ENCODE peak calls at places on chromosomes 3 and 15, in eight cellular contexts. D is CD8-positive, alpha-beta T cell; K is CD8-positive, alpha-beta memory T cell; J is esophagus squamous epithelium; C is cardiac muscle cell; B is psoas muscle; R is neural progenitor cell; L is adrenal gland. G is an unnamed sample.

GRCh38 chr3:115720988-115721387 is 97.7 kb downstream of the GAP43 start:
- DNase-seq in D (no peak), L (no peak), J (no peak), B (no peak), C (no peak), K (no peak), R (no peak), G (no peak)

GRCh38 chr15:38069001-38069400 is 134.6 kb downstream of the TMCO5A start:
- DNase-seq in J (no peak), L (peak; percentile 44), D (no peak), B (no peak), R (peak; percentile 33), C (peak; percentile 75), K (no peak), G (no peak)

GRCh38 chr3:126373682-126374601 is 16.7 kb upstream of the KLF15 start:
- DNase-seq in D (no peak), K (no peak), C (peak; percentile 83), R (no peak), J (no peak), B (no peak), L (peak; percentile 92), G (no peak)

GRCh38 chr3:27943106-27943505 is 221.0 kb upstream of the EOMES start:
- DNase-seq in C (peak; percentile 36), J (no peak), D (no peak), B (no peak), K (no peak), R (peak; percentile 59), L (no peak), G (no peak)

GRCh38 chr3:59290358-59290757 is 240.5 kb upstream of the CFAP20DC start:
- DNase-seq in L (no peak), B (no peak), C (no peak), J (no peak), R (no peak), D (no peak), K (no peak), G (no peak)

GRCh38 chr3:57597973-57598351 is 818 bp upstream of the ARF4 start:
- DNase-seq in J (no peak), C (no peak), B (no peak), R (no peak), K (peak; percentile 23), L (no peak), D (no peak), G (no peak)

GRCh38 chr3:24583004-24583403 is 88.4 kb upstream of the THRB start:
- DNase-seq in J (no peak), L (peak; percentile 20), R (peak; percentile 7), C (peak; percentile 41), K (no peak), B (no peak), D (no peak), G (no peak)

GRCh38 chr3:75176886-75177285 is 487.2 kb upstream of the FRG2C start:
- DNase-seq in L (no peak), R (peak; percentile 43), B (no peak), K (no peak), C (no peak), J (no peak), D (no peak), G (no peak)

GRCh38 chr3:192727032-192727847 is at the start of gene FGF12:
- DNase-seq in K (no peak), L (peak; percentile 17), C (peak; percentile 23), J (no peak), B (peak; percentile 37), R (peak; percentile 96), D (no peak), G (no peak)

GRCh38 chr3:171283248-171284222 is 176.7 kb downstream of the TNIK start:
- DNase-seq in L (no peak), C (peak; percentile 16), R (no peak), J (no peak), K (no peak), D (no peak), B (no peak), G (no peak)

GRCh38 chr3:171284308-171285075 is 175.7 kb downstream of the TNIK start:
- DNase-seq in B (no peak), D (no peak), R (no peak), L (peak; percentile 49), J (no peak), K (no peak), C (peak; percentile 93), G (no peak)

GRCh38 chr3:171277456-171278406 is 182.5 kb downstream of the TNIK start:
- DNase-seq in R (peak; percentile 16), L (no peak), B (no peak), K (no peak), C (peak; percentile 14), D (no peak), J (no peak), G (no peak)

GRCh38 chr3:171282041-171282440 is 178.2 kb downstream of the TNIK start:
- DNase-seq in C (peak; percentile 90), R (no peak), J (no peak), D (no peak), B (no peak), L (peak; percentile 75), K (no peak), G (no peak)

GRCh38 chr3:171281256-171281655 is 178.9 kb downstream of the TNIK start:
- DNase-seq in L (no peak), J (no peak), R (no peak), C (no peak), D (no peak), B (no peak), K (no peak), G (no peak)
- H3K4me1 ChIP-seq in L (peaks cover 20% of the 10 kb centered on the region), J (no peaks in the 10 kb centered on the region), R (peaks cover 11% of the 10 kb centered on the region), C (peaks cover 15% of the 10 kb centered on the region), D (peaks cover 13% of the 10 kb centered on the region), B (peaks cover 49% of the 10 kb centered on the region), K (peaks cover 34% of the 10 kb centered on the region), G (peaks cover 9% of the 10 kb centered on the region)

DNA sequence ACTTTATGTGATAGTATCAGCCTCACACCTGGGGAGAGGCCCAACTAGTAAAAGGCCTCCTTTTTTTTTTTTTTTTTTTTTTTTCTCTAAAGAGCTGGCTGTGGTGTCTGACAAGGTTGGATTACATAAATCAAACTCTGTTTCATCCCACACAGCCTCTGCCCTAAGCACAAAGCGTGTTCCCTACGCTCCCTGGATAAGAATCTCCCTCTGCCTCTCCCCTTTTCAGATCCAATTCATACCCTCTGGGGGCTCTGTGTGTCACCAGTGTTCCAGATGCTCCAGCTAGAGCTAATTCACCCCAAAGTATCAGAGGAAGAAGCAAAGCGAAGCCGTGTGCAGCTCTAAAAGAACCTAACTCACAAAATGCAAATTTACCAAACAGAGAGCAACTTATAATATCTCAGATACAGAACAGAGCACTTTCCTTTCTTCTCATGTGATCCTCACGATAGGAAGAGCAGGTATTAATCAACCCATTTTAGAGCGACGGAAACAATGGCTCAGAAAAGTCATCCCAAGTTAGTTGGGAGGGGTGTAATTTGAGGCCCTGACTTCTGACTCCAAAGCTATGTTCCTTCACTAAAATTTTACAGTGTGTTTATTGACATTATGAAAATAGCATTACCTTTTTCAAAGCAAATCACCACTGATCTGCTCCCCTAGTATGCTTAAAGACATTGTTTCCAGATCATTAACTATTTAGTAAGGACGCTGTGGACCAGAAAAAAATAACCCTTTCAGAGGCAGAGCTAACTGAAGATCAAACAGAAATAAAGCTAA is 12.4 kb downstream of the BMF start:
- DNase-seq in B (no peak), J (no peak), C (no peak), R (no peak), L (no peak), D (no peak), K (no peak), G (no peak)
- H3K4me1 ChIP-seq in B (peaks cover 97% of the 10 kb centered on the region), J (peaks cover 57% of the 10 kb centered on the region), C (peaks cover 68% of the 10 kb centered on the region), R (peaks cover 59% of the 10 kb centered on the region), L (peaks cover 87% of the 10 kb centered on the region), D (peaks cover 28% of the 10 kb centered on the region), K (peaks cover 40% of the 10 kb centered on the region), G (peaks cover 20% of the 10 kb centered on the region)

GRCh38 chr15:31378363-31378903 is 51.8 kb downstream of the KLF13 start:
- DNase-seq in C (no peak), L (no peak), D (no peak), B (no peak), J (no peak), R (no peak), K (no peak), G (no peak)

GRCh38 chr15:31379042-31379441 is 52.4 kb downstream of the KLF13 start:
- DNase-seq in D (no peak), K (no peak), B (no peak), L (no peak), J (no peak), C (no peak), R (no peak), G (no peak)

GRCh38 chr15:31376511-31376910 is 49.9 kb downstream of the KLF13 start:
- DNase-seq in B (no peak), L (no peak), K (no peak), R (no peak), J (no peak), C (no peak), D (no peak), G (no peak)

GRCh38 chr15:31375772-31376171 is 49.1 kb downstream of the KLF13 start:
- DNase-seq in R (no peak), B (no peak), L (no peak), D (no peak), J (no peak), K (no peak), C (no peak), G (no peak)

DNA sequence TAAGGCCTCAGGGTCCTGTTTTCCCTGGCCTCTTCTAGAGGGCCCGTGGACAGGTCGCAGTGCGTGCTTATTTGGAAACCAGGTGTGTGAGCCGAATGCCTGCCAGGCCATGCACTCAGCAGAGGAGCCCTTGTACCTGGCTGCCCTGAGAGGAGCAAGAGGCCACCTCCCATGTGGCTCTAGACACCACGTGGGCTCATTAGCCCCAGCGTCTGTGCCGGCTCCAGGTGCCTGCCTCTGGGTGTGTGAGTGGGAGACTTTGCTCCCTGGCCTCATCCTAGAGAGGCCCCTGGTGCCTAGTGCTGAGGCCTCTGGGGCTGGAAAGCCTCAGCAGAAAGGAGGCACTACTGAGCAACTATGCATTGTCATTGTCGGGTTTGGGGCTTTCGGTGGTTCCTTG is 50.4 kb downstream of the KLF13 start:
- DNase-seq in R (no peak), K (no peak), J (no peak), C (no peak), D (no peak), B (no peak), L (no peak), G (no peak)
- H3K4me1 ChIP-seq in R (peaks cover 9% of the 10 kb centered on the region), K (peaks cover 38% of the 10 kb centered on the region), J (peaks cover 17% of the 10 kb centered on the region), C (peaks cover 22% of the 10 kb centered on the region), D (peaks cover 69% of the 10 kb centered on the region), B (peaks cover 25% of the 10 kb centered on the region), L (peaks cover 30% of the 10 kb centered on the region), G (peaks cover 6% of the 10 kb centered on the region)

GRCh38 chr3:177350051-177350565 is 152.8 kb upstream of the TBL1XR1 start:
- DNase-seq in R (no peak), L (no peak), D (no peak), K (no peak), B (no peak), C (peak; percentile 65), J (no peak), G (no peak)

GRCh38 chr3:177352424-177352823 is 155.1 kb upstream of the TBL1XR1 start:
- DNase-seq in K (no peak), B (peak; percentile 28), J (no peak), L (no peak), D (no peak), R (no peak), C (no peak), G (no peak)

GRCh38 chr3:177351757-177352158 is 154.5 kb upstream of the TBL1XR1 start:
- DNase-seq in L (no peak), R (no peak), K (no peak), D (no peak), B (no peak), C (no peak), J (no peak), G (no peak)

GRCh38 chr3:177348974-177349373 is 151.7 kb upstream of the TBL1XR1 start:
- DNase-seq in R (no peak), D (no peak), C (no peak), L (no peak), K (no peak), J (no peak), B (no peak), G (no peak)

GRCh38 chr3:177351195-177351594 is 153.9 kb upstream of the TBL1XR1 start:
- DNase-seq in C (no peak), B (no peak), D (no peak), R (no peak), J (no peak), K (no peak), L (no peak), G (no peak)
- H3K4me1 ChIP-seq in C (peaks cover 3% of the 10 kb centered on the region), B (peaks cover 31% of the 10 kb centered on the region), D (peaks cover 2% of the 10 kb centered on the region), R (peaks cover 21% of the 10 kb centered on the region), J (peaks cover 3% of the 10 kb centered on the region), K (peaks cover under 1% of the 10 kb centered on the region), L (peaks cover 3% of the 10 kb centered on the region), G (no peaks in the 10 kb centered on the region)